ENCODE peak calls at places on chromosomes 2 and 18, in four cellular contexts. W is thoracic aorta, K is breast epithelium, R is dorsolateral prefrontal cortex. A is an unnamed sample.
A peak's percentile ranks its signal among the peaks of the same experiment; 100 is the strongest.

GRCh38 chr2:219471476-219472371 is 27.0 kb upstream of the GMPPA start:
- DNase-seq in K (no peak), W (no peak), R (no peak), A (no peak)

GRCh38 chr2:57371186-57371585 is 675.4 kb upstream of the VRK2 start:
- DNase-seq in W (no peak), R (no peak), K (no peak), A (no peak)

GRCh38 chr2:14756122-14756541 is 123.6 kb downstream of the LRATD1 start:
- DNase-seq in W (no peak), K (no peak), R (no peak), A (no peak)

GRCh38 chr18:9742588-9743131 is 34.6 kb downstream of the RAB31 start:
- DNase-seq in R (no peak), W (no peak), K (no peak), A (no peak)

GRCh38 chr18:45409971-45410370 is 205.3 kb upstream of the SLC14A2 start:
- DNase-seq in R (no peak), K (no peak), W (no peak), A (no peak)

GRCh38 chr2:15941970-15942710 is 1.8 kb downstream of the MYCN start:
- DNase-seq in K (no peak), W (no peak), R (no peak), A (no peak)

GRCh38 chr2:64268330-64268729 is 124.1 kb upstream of the PELI1 start:
- DNase-seq in K (no peak), W (no peak), R (no peak), A (no peak)

GRCh38 chr2:24424387-24424786 is 64.1 kb upstream of the ITSN2 start:
- DNase-seq in W (no peak), K (no peak), R (no peak), A (no peak)

GRCh38 chr2:145593280-145593679 is 1073.4 kb upstream of the ZEB2 start:
- DNase-seq in K (no peak), W (no peak), R (no peak), A (no peak)

GRCh38 chr18:62850619-62851306 is 135.4 kb downstream of the PHLPP1 start:
- DNase-seq in K (no peak), W (no peak), R (no peak), A (no peak)

GRCh38 chr18:79693561-79694205 is 14.1 kb downstream of the CTDP1 start:
- DNase-seq in W (no peak), K (no peak), R (no peak), A (no peak)

GRCh38 chr2:25700221-25700660 is 26.9 kb upstream of the DTNB start:
- DNase-seq in R (no peak), W (no peak), K (no peak), A (no peak)

GRCh38 chr2:229714080-229714735 is at the start of gene DNER:
- DNase-seq in W (no peak), R (peak; percentile 75), K (no peak), A (peak; percentile 57)

GRCh38 chr2:2251255-2251654 is 79.8 kb downstream of the MYT1L start:
- DNase-seq in K (no peak), W (no peak), R (no peak), A (no peak)

GRCh38 chr2:188845692-188846091 is 128.5 kb upstream of the COL3A1 start:
- DNase-seq in R (no peak), W (no peak), K (no peak), A (no peak)

GRCh38 chr18:70261141-70261788 is 27.6 kb upstream of the SOCS6 start:
- DNase-seq in R (no peak), K (no peak), W (no peak), A (no peak)

GRCh38 chr2:136246086-136246669 is 128.2 kb upstream of the CXCR4 start:
- DNase-seq in W (no peak), K (no peak), R (no peak), A (no peak)

DNA sequence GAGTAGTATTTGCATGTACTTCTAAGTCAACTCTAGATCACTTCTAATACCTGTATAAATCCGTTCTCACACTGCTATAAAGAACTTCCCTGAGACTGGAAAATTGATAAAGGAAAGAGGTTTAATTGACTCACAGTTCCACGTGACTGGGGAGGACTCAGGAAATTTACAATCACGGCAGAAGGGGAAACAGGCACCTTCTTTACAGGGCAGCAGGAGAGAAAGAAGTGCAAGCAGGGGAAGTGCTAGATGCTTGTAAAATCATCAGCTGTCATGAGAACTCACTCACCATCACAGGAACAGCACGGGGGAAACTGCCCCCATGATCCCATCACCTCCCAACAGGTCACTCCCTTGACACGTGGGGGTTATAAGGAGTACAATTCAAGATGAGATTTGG is 24.0 kb upstream of the SLC35F5 start:
- DNase-seq in W (no peak), R (no peak), K (no peak), A (no peak)
- H3K27ac ChIP-seq in W (no peak overlapping the region), R (no peak overlapping the region), K (no peak overlapping the region), A (no peak overlapping the region)

DNA sequence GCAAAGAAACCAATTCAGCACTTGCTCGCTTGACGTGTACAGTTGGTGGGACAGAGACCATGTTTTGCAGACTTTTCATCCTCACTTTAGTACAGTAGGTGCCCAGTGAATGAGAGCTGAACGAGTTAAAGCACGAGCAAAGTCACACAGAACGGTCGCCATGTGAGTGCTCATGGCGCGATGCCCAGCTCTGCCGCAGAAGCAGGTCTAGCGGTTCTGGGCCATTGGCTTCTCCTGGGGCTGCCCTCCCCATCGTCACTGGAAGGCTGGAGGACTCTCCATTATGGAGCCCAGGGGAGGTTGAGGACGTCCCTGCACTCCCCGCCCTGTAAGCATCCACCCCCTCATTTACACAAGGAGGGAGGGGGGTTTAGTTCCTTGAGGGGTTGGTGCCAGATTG is 25.0 kb downstream of the PTGR3 start:
- DNase-seq in K (no peak), W (no peak), R (no peak), A (no peak)
- H3K27ac ChIP-seq in K (no peak overlapping the region), W (no peak overlapping the region), R (no peak overlapping the region), A (no peak overlapping the region)

GRCh38 chr18:21386523-21387240 is 144.7 kb downstream of the GREB1L start:
- DNase-seq in R (no peak), K (no peak), W (no peak), A (no peak)

GRCh38 chr18:21389283-21389682 is 147.3 kb downstream of the GREB1L start:
- DNase-seq in K (no peak), R (no peak), W (no peak), A (no peak)

GRCh38 chr18:21393986-21394385 is 152.0 kb downstream of the GREB1L start:
- DNase-seq in K (no peak), R (no peak), W (no peak), A (no peak)

GRCh38 chr18:21389903-21390302 is 147.9 kb downstream of the GREB1L start:
- DNase-seq in R (no peak), K (no peak), W (no peak), A (no peak)

GRCh38 chr18:21391074-21391673 is 149.1 kb downstream of the GREB1L start:
- DNase-seq in K (no peak), W (no peak), R (no peak), A (no peak)
- H3K27ac ChIP-seq in K (no peak overlapping the region), W (no peak overlapping the region), R (no peak overlapping the region), A (no peak overlapping the region)

DNA sequence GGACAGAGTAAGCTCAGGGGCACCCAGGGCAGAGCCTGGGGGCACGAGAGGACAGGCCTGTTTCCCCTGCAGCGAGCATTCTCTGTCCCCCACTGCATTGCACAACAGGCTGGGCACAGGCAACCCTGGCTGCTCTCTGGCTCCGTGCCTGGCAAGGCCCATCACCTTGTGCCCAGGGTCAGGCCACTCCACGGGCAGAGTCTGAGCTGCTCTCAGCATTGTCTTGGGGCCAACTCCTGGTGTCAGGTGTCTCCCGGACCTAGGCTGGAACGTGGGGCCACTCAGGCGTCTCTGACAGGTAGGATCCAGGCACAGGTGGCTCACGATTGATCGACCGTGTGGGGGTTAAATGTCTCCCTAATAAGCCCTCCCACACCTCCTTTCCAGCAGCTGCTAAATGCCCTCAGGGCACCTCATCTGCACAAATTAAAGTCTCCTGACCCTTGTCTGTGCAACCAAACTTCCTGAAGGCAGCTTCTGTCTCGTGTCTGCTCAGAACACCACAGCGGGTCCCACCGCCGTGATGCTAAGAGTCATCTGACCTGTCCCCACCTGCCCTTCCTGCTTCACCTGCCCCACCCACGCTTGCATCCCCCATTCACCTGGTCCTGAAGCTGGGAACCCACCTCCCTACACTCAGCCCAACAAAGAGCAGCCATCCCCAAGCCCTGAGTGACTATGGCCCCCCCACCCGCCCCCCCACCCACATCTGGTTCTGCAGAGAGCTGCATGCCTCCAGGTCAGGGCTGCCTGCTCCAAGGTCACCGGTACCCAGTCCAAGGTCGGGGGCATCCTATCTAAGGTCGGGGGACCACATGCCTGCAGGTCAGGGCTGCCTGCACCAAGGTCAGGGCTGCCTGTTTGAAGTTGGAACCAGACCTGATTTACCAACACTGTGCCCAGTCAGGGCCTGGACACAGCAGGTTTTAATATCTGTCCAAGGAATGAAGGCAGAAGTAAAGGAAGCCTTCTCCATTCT is 66.4 kb upstream of the GPC1 start:
- DNase-seq in W (no peak), K (no peak), R (no peak), A (no peak)
- H3K27ac ChIP-seq in W (peak overlapping the region; percentile 88), K (peak overlapping the region; percentile 25), R (no peak overlapping the region), A (peak overlapping the region; percentile 76)

GRCh38 chr18:23550898-23551297 is 35.4 kb downstream of the NPC1 start:
- DNase-seq in K (no peak), W (no peak), R (no peak), A (no peak)
- H3K27ac ChIP-seq in K (peak overlapping the region; percentile 76), W (no peak overlapping the region), R (no peak overlapping the region), A (no peak overlapping the region)

GRCh38 chr2:17643031-17643615 is 102.6 kb downstream of the VSNL1 start:
- DNase-seq in K (no peak), W (no peak), R (no peak), A (no peak)
- H3K27ac ChIP-seq in K (peak overlapping the region; percentile 27), W (no peak overlapping the region), R (no peak overlapping the region), A (no peak overlapping the region)